ENCODE peak calls at places on chromosomes 2 and 18, in eight cellular contexts. D is body of pancreas, W is lower lobe of right lung, F is psoas muscle, C is hepatocyte, E is K562, R is A549, L is left lung. A is an unnamed sample.

GRCh38 chr18:36757081-36757480 is 71.7 kb downstream of the TPGS2 start:
- DNase-seq in R (peak), F (no peak), W (no peak), E (peak), L (no peak), C (peak), D (no peak), A (no peak)

GRCh38 chr2:96533292-96534073 is 3.1 kb upstream of the ARID5A start:
- DNase-seq in D (peak), W (peak), R (no peak), C (no peak), L (peak), F (peak), E (no peak), A (peak)

GRCh38 chr2:109242654-109243331 is 113.8 kb downstream of the SH3RF3 start:
- DNase-seq in F (peak), R (no peak), W (no peak), C (no peak), L (no peak), E (no peak), D (peak), A (peak)

GRCh38 chr2:38794235-38794946 is 16.4 kb downstream of the GEMIN6 start:
- DNase-seq in F (no peak), R (no peak), E (no peak), D (no peak), L (no peak), C (peak), W (no peak), A (no peak)

GRCh38 chr2:226962374-226962773 is 126.5 kb downstream of the RHBDD1 start:
- DNase-seq in D (no peak), C (no peak), L (no peak), F (no peak), W (no peak), R (no peak), E (no peak), A (no peak)

GRCh38 chr18:79489048-79489899 is 93.5 kb downstream of the NFATC1 start:
- DNase-seq in L (peak), D (no peak), R (no peak), F (peak), W (peak), E (no peak), C (no peak), A (peak)

GRCh38 chr2:16756831-16757644 is 91.4 kb upstream of the CYRIA start:
- DNase-seq in E (peak), D (peak), W (peak), L (peak), F (peak), C (peak), R (peak), A (peak)

GRCh38 chr2:96831679-96832078 is 12.1 kb downstream of the ANKRD23 start:
- DNase-seq in E (no peak), F (no peak), C (no peak), W (no peak), L (no peak), R (no peak), D (peak), A (no peak)

GRCh38 chr2:33077841-33078240 is 131.1 kb downstream of the LTBP1 start:
- DNase-seq in C (no peak), F (no peak), D (no peak), L (no peak), R (no peak), W (no peak), E (no peak), A (no peak)

GRCh38 chr2:216863029-216863428 is 3.2 kb upstream of the TNP1 start:
- DNase-seq in L (no peak), D (no peak), C (no peak), W (no peak), R (no peak), E (no peak), F (no peak), A (no peak)

GRCh38 chr2:80141007-80141726 is 163.4 kb downstream of the LRRTM1 start:
- DNase-seq in E (peak), W (no peak), L (no peak), F (no peak), R (no peak), C (no peak), D (no peak), A (no peak)

GRCh38 chr2:73112026-73112912 is 479 bp downstream of the RAB11FIP5 start:
- DNase-seq in R (peak), C (peak), D (peak), F (peak), E (peak), L (peak), W (peak), A (peak)

GRCh38 chr2:29583548-29584121 is 337.8 kb downstream of the ALK start:
- DNase-seq in D (no peak), L (no peak), F (no peak), C (no peak), E (no peak), W (no peak), R (no peak), A (no peak)

GRCh38 chr2:85160946-85161625 is 27.9 kb downstream of the TCF7L1 start:
- DNase-seq in E (no peak), F (no peak), R (no peak), D (no peak), W (no peak), L (no peak), C (no peak), A (no peak)

GRCh38 chr2:40095003-40095402 is 315.9 kb upstream of the THUMPD2 start:
- DNase-seq in C (no peak), D (no peak), R (peak), E (no peak), L (no peak), F (no peak), W (no peak), A (no peak)

GRCh38 chr2:101295895-101296294 is 12.6 kb downstream of the RNF149 start:
- DNase-seq in F (no peak), L (no peak), C (no peak), E (no peak), D (no peak), R (no peak), W (no peak), A (no peak)

GRCh38 chr2:24863636-24864035 is 56.4 kb downstream of the ADCY3 start:
- DNase-seq in E (no peak), R (no peak), F (no peak), D (no peak), C (no peak), L (no peak), W (no peak), A (no peak)

GRCh38 chr2:229164545-229165249 is 106.4 kb downstream of the PID1 start:
- DNase-seq in D (no peak), L (no peak), R (no peak), F (no peak), W (no peak), E (no peak), C (peak), A (no peak)

GRCh38 chr2:196088209-196088608 is 19.6 kb upstream of the DNAH7 start:
- DNase-seq in W (no peak), C (peak), F (no peak), E (no peak), D (peak), L (no peak), R (no peak), A (no peak)

GRCh38 chr2:117979911-117980341 is 33.9 kb downstream of the CCDC93 start:
- DNase-seq in F (no peak), R (no peak), W (no peak), C (no peak), E (no peak), L (no peak), D (no peak), A (no peak)

GRCh38 chr18:57931038-57931437 is 113.0 kb upstream of the NEDD4L start:
- DNase-seq in L (no peak), F (no peak), W (no peak), E (no peak), C (no peak), D (no peak), R (no peak), A (no peak)

GRCh38 chr2:146572598-146572997 is 1272.2 kb upstream of the ACVR2A start:
- DNase-seq in L (no peak), D (no peak), R (no peak), F (no peak), W (no peak), C (no peak), E (no peak), A (no peak)

GRCh38 chr2:112713585-112713925 is 7.3 kb upstream of the NT5DC4 start:
- DNase-seq in L (no peak), R (no peak), F (no peak), D (no peak), W (no peak), C (no peak), E (no peak), A (no peak)

GRCh38 chr2:189802396-189802912 is 18.2 kb downstream of the PMS1 start:
- DNase-seq in F (no peak), L (no peak), C (no peak), E (no peak), D (no peak), W (no peak), R (no peak), A (no peak)

GRCh38 chr2:70789304-70790078 is 952 bp downstream of the FIGLA start:
- DNase-seq in W (peak), C (peak), D (peak), L (peak), E (peak), R (peak), F (peak), A (peak)

GRCh38 chr18:31245820-31246219 is 72.1 kb upstream of the DSG1 start:
- DNase-seq in W (no peak), F (no peak), E (peak), R (no peak), C (no peak), L (no peak), D (no peak), A (no peak)

GRCh38 chr2:240277073-240277806 is 136.8 kb upstream of the OTOS start:
- DNase-seq in D (peak), F (no peak), W (no peak), E (no peak), L (no peak), R (no peak), C (no peak), A (no peak)

GRCh38 chr18:49002881-49003280 is 52.1 kb upstream of the SMAD7 start:
- DNase-seq in F (no peak), W (no peak), C (no peak), L (peak), R (no peak), E (no peak), D (no peak), A (no peak)

GRCh38 chr18:48263421-48263820 is 145.8 kb downstream of the ZBTB7C start:
- DNase-seq in D (no peak), R (no peak), F (no peak), W (no peak), C (no peak), E (no peak), L (no peak), A (no peak)

GRCh38 chr2:109637749-109638570 is 23.8 kb downstream of the SOWAHC start:
- DNase-seq in E (no peak), F (no peak), D (no peak), W (no peak), L (no peak), C (no peak), R (no peak), A (no peak)

GRCh38 chr2:143182649-143183048 is 53.4 kb downstream of the ARHGAP15 start:
- DNase-seq in D (no peak), E (no peak), R (no peak), F (no peak), C (no peak), L (no peak), W (no peak), A (no peak)

GRCh38 chr2:174681983-174682577 is 82.2 kb downstream of the CHRNA1 start:
- DNase-seq in L (peak), F (peak), C (peak), R (peak), E (no peak), W (peak), D (peak), A (peak)

GRCh38 chr2:217366996-217367395 is 507.1 kb upstream of the TNP1 start:
- DNase-seq in E (no peak), F (no peak), C (no peak), W (no peak), D (no peak), L (no peak), R (peak), A (no peak)

GRCh38 chr2:123080331-123080730 is 944.8 kb upstream of the CNTNAP5 start:
- DNase-seq in R (no peak), F (no peak), C (no peak), W (no peak), E (no peak), D (no peak), L (no peak), A (no peak)

DNA sequence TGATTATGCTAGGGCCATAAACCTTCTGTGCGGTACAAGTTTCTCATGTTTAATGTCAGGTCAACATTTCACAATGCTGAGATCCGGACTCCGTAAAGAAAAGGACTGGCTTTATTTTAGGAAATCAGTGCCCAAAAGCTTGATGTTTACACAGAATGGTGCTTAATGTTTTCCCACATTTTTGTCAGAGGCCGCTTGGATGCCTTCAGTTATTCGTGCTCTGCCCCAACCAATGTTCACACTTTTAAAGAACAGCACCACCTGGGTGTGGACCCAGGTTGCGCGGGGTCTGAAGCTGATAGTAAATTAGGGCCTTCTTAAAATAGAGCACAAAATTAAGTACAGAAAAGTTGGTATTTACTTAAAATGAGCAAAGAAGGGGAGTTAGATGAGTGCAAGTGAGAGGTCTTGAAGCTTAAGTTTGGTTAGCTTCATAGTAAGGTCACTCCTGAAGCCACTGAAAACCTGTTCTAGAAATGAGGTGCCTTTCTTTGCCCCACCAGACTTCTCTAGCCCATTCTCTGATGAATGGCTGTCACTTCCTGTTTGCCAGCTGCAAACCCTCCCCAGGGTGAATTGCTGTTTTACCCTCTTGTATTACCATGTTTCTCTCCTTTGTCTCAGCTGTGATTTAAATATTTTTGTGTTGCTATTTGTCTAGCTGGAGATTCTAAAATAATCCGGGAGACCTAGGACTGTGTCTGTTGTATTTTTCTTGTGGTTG is 20.5 kb downstream of the SLC3A1 start:
- DNase-seq in W (no peak), F (no peak), L (no peak), E (no peak), C (no peak), R (peak), D (no peak), A (no peak)
- TF ChIP-seq CTCF in W (no peak), F (no peak), L (no peak), E (peak), C (peak), R (peak), D (no peak), A (peak)

DNA sequence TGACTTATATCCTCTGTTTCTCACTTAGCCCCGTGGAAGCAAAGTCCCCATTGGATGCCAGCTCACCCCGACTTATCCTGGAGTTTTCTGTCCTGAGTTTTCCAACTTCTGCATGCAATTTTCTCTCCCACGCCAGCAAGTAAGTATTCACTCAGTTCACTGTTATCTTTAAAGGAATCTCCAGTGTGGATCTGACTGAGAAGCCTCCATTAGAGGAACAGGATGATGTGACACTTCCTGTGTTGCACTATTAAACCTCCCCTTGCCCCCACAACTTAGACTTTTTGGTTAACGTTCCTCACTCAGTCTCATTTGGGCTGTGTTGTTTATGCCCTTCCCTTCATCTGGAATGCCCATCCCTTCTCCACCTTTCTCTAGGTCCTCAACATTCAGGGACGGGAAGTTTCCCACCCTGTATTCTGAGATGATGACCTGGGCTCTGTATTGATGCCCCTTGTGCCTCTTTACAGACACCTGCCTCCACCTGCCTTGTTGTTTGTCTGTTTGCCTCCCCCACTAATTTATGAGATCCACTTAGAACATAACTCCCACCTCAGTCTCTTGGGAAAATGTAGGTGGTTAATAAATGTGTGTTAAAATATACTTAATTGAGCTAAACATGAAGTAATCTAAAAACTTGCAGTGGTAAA is 536.1 kb upstream of the RAB6C start:
- DNase-seq in R (no peak), F (no peak), E (no peak), C (no peak), L (no peak), W (no peak), D (no peak), A (no peak)
- H3K4me3 ChIP-seq in R (no peak), F (no peak), E (no peak), C (no peak), L (no peak), W (no peak), D (no peak), A (no peak)

GRCh38 chr2:179237209-179237946 is 27.3 kb downstream of the SESTD1 start:
- DNase-seq in F (no peak), D (no peak), E (no peak), R (no peak), L (no peak), W (no peak), C (no peak), A (no peak)

GRCh38 chr2:179233626-179234430 is 30.8 kb downstream of the SESTD1 start:
- DNase-seq in E (no peak), W (no peak), D (no peak), R (no peak), F (no peak), L (no peak), C (no peak), A (no peak)

GRCh38 chr2:179235463-179236108 is 29.0 kb downstream of the SESTD1 start:
- DNase-seq in C (no peak), R (no peak), F (no peak), D (no peak), E (no peak), L (no peak), W (no peak), A (no peak)

GRCh38 chr2:179233037-179233436 is 31.6 kb downstream of the SESTD1 start:
- DNase-seq in W (no peak), C (no peak), D (no peak), R (peak), E (no peak), F (no peak), L (no peak), A (no peak)

GRCh38 chr2:179234658-179235240 is 29.9 kb downstream of the SESTD1 start:
- DNase-seq in E (no peak), L (no peak), W (no peak), D (no peak), R (no peak), C (no peak), F (no peak), A (no peak)
- H3K27ac ChIP-seq in E (no peak), L (peak), W (peak), D (no peak), R (no peak), C (no peak), F (no peak), A (no peak)

GRCh38 chr2:44172576-44172975 is 3.9 kb downstream of the PPM1B start:
- DNase-seq in C (no peak), D (no peak), L (no peak), E (no peak), R (no peak), W (no peak), F (no peak), A (no peak)
- TF ChIP-seq CTCF in C (no peak), D (no peak), L (no peak), E (no peak), R (no peak), W (no peak), F (no peak), A (no peak)

DNA sequence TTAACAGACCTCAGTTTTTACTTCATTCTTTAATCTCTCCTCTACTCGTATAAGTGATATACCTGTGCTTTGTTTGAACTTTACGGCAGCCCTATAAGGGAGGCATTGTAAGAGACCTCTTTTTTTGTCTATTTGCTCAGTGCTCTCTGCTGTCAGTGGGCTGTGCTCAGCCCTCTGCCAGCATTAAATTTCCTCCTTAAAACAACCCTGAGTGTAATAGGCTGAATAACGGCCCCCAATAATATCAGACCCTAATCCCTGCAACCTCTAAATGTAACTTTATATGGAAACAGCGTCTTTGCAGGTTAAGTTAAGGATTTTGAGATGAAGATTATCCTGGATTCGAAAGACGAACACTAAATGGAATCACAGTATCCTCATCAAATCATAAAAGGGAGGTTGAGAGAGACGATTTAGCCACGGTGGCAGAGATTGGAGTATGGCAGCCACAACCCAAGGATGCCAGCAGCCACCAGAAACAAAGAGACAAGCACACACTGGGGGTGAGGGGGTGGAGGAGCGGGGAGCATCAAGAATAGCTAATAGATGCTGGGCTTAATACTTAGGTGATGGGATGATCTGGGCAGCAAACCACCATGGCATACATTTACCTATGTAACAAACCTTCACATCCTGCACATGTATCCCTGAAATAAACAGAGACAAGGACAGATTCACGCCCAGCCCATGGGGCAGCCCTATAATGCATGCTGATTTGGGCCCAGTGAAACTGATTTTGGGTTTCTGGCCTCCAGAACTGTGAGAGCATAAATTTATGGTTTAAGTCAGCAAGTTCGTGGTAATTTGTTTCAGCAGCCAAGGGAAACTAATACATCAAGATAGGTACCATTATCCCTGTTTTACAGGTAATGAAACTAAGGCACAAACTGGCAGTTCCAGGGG is 903 bp upstream of the FARSB start:
- DNase-seq in D (no peak), C (no peak), L (no peak), R (no peak), F (no peak), W (no peak), E (no peak), A (no peak)
- H3K4me3 ChIP-seq in D (peak), C (peak), L (peak), R (peak), F (peak), W (peak), E (peak), A (peak)

GRCh38 chr2:230821261-230821990 is 43.3 kb upstream of the ITM2C start:
- DNase-seq in F (no peak), L (no peak), C (no peak), E (no peak), R (no peak), W (no peak), D (no peak), A (no peak)
- H3K27ac ChIP-seq in F (no peak), L (no peak), C (no peak), E (no peak), R (no peak), W (no peak), D (no peak), A (no peak)

DNA sequence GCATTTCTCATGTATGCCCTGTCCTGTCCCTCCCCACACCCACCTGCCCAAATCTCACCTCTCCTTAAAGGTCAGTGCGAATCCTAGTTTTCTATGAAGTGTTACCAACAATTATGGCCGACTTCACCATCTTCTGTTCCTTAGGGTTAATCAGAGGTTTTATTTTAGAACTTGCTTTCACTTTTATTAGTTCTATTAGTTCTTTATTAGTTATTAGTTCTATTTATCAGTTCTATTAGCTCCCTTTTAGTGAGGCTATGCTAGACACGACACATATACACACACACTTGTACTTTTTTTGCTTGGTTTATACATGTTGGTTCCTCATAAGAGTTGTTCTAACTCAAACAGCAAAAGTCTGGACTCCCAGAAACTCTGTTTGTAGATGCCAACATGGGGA is 176.8 kb upstream of the MSH6 start:
- DNase-seq in W (no peak), E (no peak), R (no peak), C (no peak), L (no peak), D (no peak), F (no peak), A (no peak)
- TF ChIP-seq CTCF in W (no peak), E (no peak), R (no peak), C (no peak), L (no peak), D (no peak), F (no peak), A (no peak)

GRCh38 chr18:13284330-13285027 is 65.9 kb downstream of the LDLRAD4 start:
- DNase-seq in C (no peak), F (no peak), E (no peak), R (no peak), L (no peak), D (no peak), W (no peak), A (peak)
- H3K4me3 ChIP-seq in C (no peak), F (no peak), E (no peak), R (no peak), L (no peak), D (no peak), W (no peak), A (peak)